ENCODE peak calls at places on chromosome 20, in six cellular contexts. P is neural crest cell, C is foreskin fibroblast, F is OCI-LY7, H is endothelial cell, E is mesothelial cell of epicardium. R is an unnamed sample.

GRCh38 chr20:13037727-13038126 is 29.0 kb downstream of the SPTLC3 start:
- DNase-seq in P (no peak), C (no peak), F (no peak), H (no peak), E (no peak), R (no peak)

GRCh38 chr20:63739129-63740069 is at the start of gene SLC2A4RG:
- DNase-seq in P (peak; percentile 59), C (peak; percentile 78), F (peak; percentile 84), H (peak; percentile 75), E (peak; percentile 72), R (peak; percentile 84)

GRCh38 chr20:19275038-19275629 is 62.7 kb downstream of the SLC24A3 start:
- DNase-seq in P (no peak), C (no peak), F (no peak), H (no peak), E (no peak), R (no peak)

GRCh38 chr20:64181391-64181790 is 17.1 kb downstream of the MYT1 start:
- DNase-seq in P (no peak), C (no peak), F (no peak), H (no peak), E (no peak), R (no peak)

GRCh38 chr20:9966966-9967365 is 67.8 kb upstream of the ANKEF1 start:
- DNase-seq in P (no peak), C (peak; percentile 5), F (no peak), H (no peak), E (no peak), R (no peak)

GRCh38 chr20:59992531-59992930 is 34.3 kb downstream of the CDH26 start:
- DNase-seq in P (no peak), C (no peak), F (no peak), H (no peak), E (no peak), R (no peak)

GRCh38 chr20:40636486-40636885 is 52.5 kb downstream of the MAFB start:
- DNase-seq in P (no peak), C (no peak), F (no peak), H (no peak), E (no peak), R (no peak)

GRCh38 chr20:51386586-51386985 is 155.9 kb downstream of the NFATC2 start:
- DNase-seq in P (no peak), C (no peak), F (peak; percentile 53), H (no peak), E (no peak), R (no peak)

GRCh38 chr20:17617212-17617867 is 47.5 kb downstream of the DSTN start:
- DNase-seq in P (peak; percentile 67), C (no peak), F (peak; percentile 48), H (peak; percentile 67), E (peak; percentile 69), R (peak; percentile 57)

GRCh38 chr20:1800777-1801176 is 94.4 kb upstream of the SIRPA start:
- DNase-seq in P (no peak), C (no peak), F (no peak), H (no peak), E (no peak), R (no peak)

GRCh38 chr20:49989234-49990065 is 6.7 kb downstream of the SNAI1 start:
- DNase-seq in P (peak; percentile 63), C (peak; percentile 89), F (no peak), H (peak; percentile 44), E (no peak), R (peak; percentile 50)

GRCh38 chr20:37498066-37498702 is 22.9 kb upstream of the NNAT start:
- DNase-seq in P (no peak), C (no peak), F (no peak), H (no peak), E (no peak), R (no peak)

GRCh38 chr20:47642118-47642517 is 140.4 kb downstream of the NCOA3 start:
- DNase-seq in P (no peak), C (no peak), F (no peak), H (no peak), E (no peak), R (no peak)

GRCh38 chr20:49559411-49560081 is 8.4 kb downstream of the PTGIS start:
- DNase-seq in P (no peak), C (peak; percentile 94), F (no peak), H (no peak), E (no peak), R (no peak)

GRCh38 chr20:32449890-32450401 is 91.8 kb downstream of the ASXL1 start:
- DNase-seq in P (no peak), C (no peak), F (no peak), H (no peak), E (no peak), R (peak; percentile 16)

GRCh38 chr20:24996449-24997195 is 4.1 kb upstream of the APMAP start:
- DNase-seq in P (no peak), C (no peak), F (no peak), H (no peak), E (no peak), R (peak; percentile 2)

GRCh38 chr20:33387177-33387576 is 14.1 kb downstream of the CDK5RAP1 start:
- DNase-seq in P (no peak), C (no peak), F (no peak), H (no peak), E (no peak), R (no peak)

DNA sequence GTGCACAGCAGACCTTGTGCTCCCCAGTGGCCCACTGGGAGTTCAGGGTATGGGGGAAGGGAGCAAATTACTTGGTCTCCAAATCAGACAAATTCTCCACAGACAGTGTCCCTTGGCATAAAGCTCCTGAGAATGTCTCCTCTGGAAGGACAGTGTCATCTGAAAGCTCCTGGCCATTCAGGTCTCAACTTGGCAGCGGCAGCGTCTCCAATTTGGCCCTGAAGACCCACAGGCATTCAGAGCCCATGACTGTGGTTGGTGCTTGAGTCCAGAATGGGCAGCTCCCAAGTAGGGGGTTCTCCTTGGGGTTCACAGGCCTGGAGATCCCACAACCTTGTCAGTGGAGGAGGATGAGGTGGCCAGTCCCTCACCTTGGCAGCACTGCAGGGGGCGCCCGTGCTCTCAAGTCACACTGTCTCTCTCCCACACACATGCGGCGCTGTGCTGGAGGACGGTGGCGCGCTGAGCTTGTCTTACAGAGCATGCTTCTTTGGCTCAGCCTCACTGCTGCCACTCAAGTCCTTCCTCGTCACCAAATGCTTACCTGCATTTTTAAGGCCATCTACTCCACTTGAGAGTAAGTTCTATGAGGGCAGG is 20.7 kb downstream of the DYNLRB1 start:
- DNase-seq in P (peak; percentile 57), C (no peak), F (peak; percentile 70), H (peak; percentile 56), E (no peak), R (peak; percentile 72)
- TF ChIP-seq CTCF in P (peak; percentile 50), C (peak; percentile 44), F (peak; percentile 79), H (peak; percentile 32), E (no peak), R (peak; percentile 50)

GRCh38 chr20:23021541-23021940 is 13.6 kb upstream of the SSTR4 start:
- DNase-seq in P (no peak), C (no peak), F (no peak), H (no peak), E (no peak), R (no peak)
- TF ChIP-seq CTCF in P (no peak), C (no peak), F (no peak), H (no peak), E (no peak), R (no peak)

GRCh38 chr20:654427-654770 is 1.4 kb upstream of the SRXN1 start:
- DNase-seq in P (no peak), C (no peak), F (no peak), H (no peak), E (no peak), R (no peak)
- TF ChIP-seq CTCF in P (no peak), C (no peak), F (no peak), H (no peak), E (no peak), R (no peak)

GRCh38 chr20:57802877-57803717 is 93.3 kb upstream of the PMEPA1 start:
- DNase-seq in P (no peak), C (no peak), F (no peak), H (no peak), E (no peak), R (no peak)

GRCh38 chr20:57801046-57801445 is 91.2 kb upstream of the PMEPA1 start:
- DNase-seq in P (no peak), C (no peak), F (no peak), H (no peak), E (no peak), R (no peak)

GRCh38 chr20:57803718-57804005 is 93.8 kb upstream of the PMEPA1 start:
- DNase-seq in P (no peak), C (no peak), F (no peak), H (no peak), E (no peak), R (no peak)

GRCh38 chr20:57804470-57805250 is 94.8 kb upstream of the PMEPA1 start:
- DNase-seq in P (no peak), C (no peak), F (no peak), H (no peak), E (no peak), R (no peak)

GRCh38 chr20:57801581-57801980 is 91.8 kb upstream of the PMEPA1 start:
- DNase-seq in P (no peak), C (no peak), F (no peak), H (no peak), E (no peak), R (no peak)
- TF ChIP-seq CTCF in P (no peak), C (no peak), F (no peak), H (no peak), E (no peak), R (no peak)

GRCh38 chr20:44494266-44494665 is 18.6 kb downstream of the TTPAL start:
- DNase-seq in P (no peak), C (peak; percentile 61), F (no peak), H (no peak), E (no peak), R (no peak)

GRCh38 chr20:44495257-44495656 is 19.6 kb downstream of the TTPAL start:
- DNase-seq in P (no peak), C (peak; percentile 82), F (no peak), H (no peak), E (no peak), R (no peak)

GRCh38 chr20:44495802-44496481 is 20.3 kb downstream of the TTPAL start:
- DNase-seq in P (no peak), C (peak; percentile 97), F (no peak), H (no peak), E (no peak), R (no peak)

GRCh38 chr20:44496976-44497375 is 21.3 kb downstream of the TTPAL start:
- DNase-seq in P (no peak), C (peak; percentile 91), F (no peak), H (no peak), E (no peak), R (no peak)

GRCh38 chr20:44494681-44495080 is 19.0 kb downstream of the TTPAL start:
- DNase-seq in P (no peak), C (no peak), F (no peak), H (no peak), E (no peak), R (no peak)
- TF ChIP-seq CTCF in P (no peak), C (no peak), F (no peak), H (no peak), E (no peak), R (no peak)

GRCh38 chr20:11581271-11581670 is 336.4 kb upstream of the BTBD3 start:
- DNase-seq in P (no peak), C (no peak), F (no peak), H (no peak), E (no peak), R (no peak)

GRCh38 chr20:11588875-11589274 is 328.8 kb upstream of the BTBD3 start:
- DNase-seq in P (no peak), C (no peak), F (no peak), H (no peak), E (no peak), R (no peak)

GRCh38 chr20:11582073-11582472 is 335.6 kb upstream of the BTBD3 start:
- DNase-seq in P (no peak), C (no peak), F (no peak), H (no peak), E (no peak), R (no peak)

GRCh38 chr20:11585752-11586352 is 331.8 kb upstream of the BTBD3 start:
- DNase-seq in P (no peak), C (peak; percentile 3), F (no peak), H (no peak), E (no peak), R (no peak)
- TF ChIP-seq CTCF in P (peak; percentile 74), C (peak; percentile 29), F (peak; percentile 51), H (peak; percentile 43), E (peak; percentile 49), R (peak; percentile 21)

R was measured in body of pancreas.